ENCODE peak calls at places on chromosomes 12 and 14, in six cellular contexts. G, T, X, V, S and E are unnamed samples.

GRCh38 chr12:27333311-27334009 is 824 bp downstream of the BMAL2 start:
- DNase-seq in G (no peak), T (no peak), X (peak; percentile 18), V (no peak), S (peak; percentile 4), E (no peak)

GRCh38 chr14:93320489-93320888 is 12.3 kb downstream of the BTBD7 start:
- DNase-seq in G (no peak), T (no peak), X (no peak), V (no peak), S (no peak), E (no peak)

GRCh38 chr12:203462-204260 is 10.3 kb downstream of the SLC6A12 start:
- DNase-seq in G (peak; percentile 55), T (no peak), X (no peak), V (no peak), S (no peak), E (no peak)

GRCh38 chr12:101441835-101442234 is 33.3 kb upstream of the SPIC start:
- DNase-seq in G (no peak), T (no peak), X (no peak), V (no peak), S (no peak), E (no peak)

GRCh38 chr12:13891902-13892301 is 89.5 kb downstream of the GRIN2B start:
- DNase-seq in G (no peak), T (no peak), X (no peak), V (no peak), S (no peak), E (no peak)

GRCh38 chr12:62533755-62534107 is 67.1 kb downstream of the MON2 start:
- DNase-seq in G (no peak), T (no peak), X (no peak), V (no peak), S (no peak), E (no peak)

GRCh38 chr12:100268835-100269564 is 2.0 kb downstream of the SCYL2 start:
- DNase-seq in G (no peak), T (no peak), X (no peak), V (no peak), S (no peak), E (no peak)

GRCh38 chr14:45610303-45610702 is 357.3 kb upstream of the MIS18BP1 start:
- DNase-seq in G (no peak), T (no peak), X (no peak), V (no peak), S (no peak), E (no peak)

GRCh38 chr12:32039341-32039740 is 67.3 kb upstream of the BICD1 start:
- DNase-seq in G (peak; percentile 84), T (no peak), X (no peak), V (no peak), S (no peak), E (no peak)

GRCh38 chr12:508795-509194 is 49.1 kb downstream of the B4GALNT3 start:
- DNase-seq in G (no peak), T (peak; percentile 91), X (no peak), V (no peak), S (no peak), E (no peak)

GRCh38 chr14:103549361-103550311 is 12.8 kb downstream of the BAG5 start:
- DNase-seq in G (no peak), T (no peak), X (no peak), V (no peak), S (no peak), E (peak; percentile 70)

GRCh38 chr14:64673748-64674147 is 30.5 kb upstream of the PLEKHG3 start:
- DNase-seq in G (no peak), T (no peak), X (no peak), V (no peak), S (peak; percentile 23), E (no peak)

GRCh38 chr14:104688755-104689619 is at the start of gene INF2:
- DNase-seq in G (peak; percentile 55), T (peak; percentile 72), X (peak; percentile 61), V (no peak), S (peak; percentile 32), E (no peak)

GRCh38 chr14:99579903-99580570 is 24.0 kb downstream of the CCDC85C start:
- DNase-seq in G (no peak), T (peak; percentile 17), X (no peak), V (no peak), S (no peak), E (peak; percentile 100)

GRCh38 chr14:85934123-85934885 is 404.4 kb downstream of the FLRT2 start:
- DNase-seq in G (peak; percentile 7), T (peak; percentile 61), X (peak; percentile 21), V (no peak), S (peak; percentile 41), E (no peak)

DNA sequence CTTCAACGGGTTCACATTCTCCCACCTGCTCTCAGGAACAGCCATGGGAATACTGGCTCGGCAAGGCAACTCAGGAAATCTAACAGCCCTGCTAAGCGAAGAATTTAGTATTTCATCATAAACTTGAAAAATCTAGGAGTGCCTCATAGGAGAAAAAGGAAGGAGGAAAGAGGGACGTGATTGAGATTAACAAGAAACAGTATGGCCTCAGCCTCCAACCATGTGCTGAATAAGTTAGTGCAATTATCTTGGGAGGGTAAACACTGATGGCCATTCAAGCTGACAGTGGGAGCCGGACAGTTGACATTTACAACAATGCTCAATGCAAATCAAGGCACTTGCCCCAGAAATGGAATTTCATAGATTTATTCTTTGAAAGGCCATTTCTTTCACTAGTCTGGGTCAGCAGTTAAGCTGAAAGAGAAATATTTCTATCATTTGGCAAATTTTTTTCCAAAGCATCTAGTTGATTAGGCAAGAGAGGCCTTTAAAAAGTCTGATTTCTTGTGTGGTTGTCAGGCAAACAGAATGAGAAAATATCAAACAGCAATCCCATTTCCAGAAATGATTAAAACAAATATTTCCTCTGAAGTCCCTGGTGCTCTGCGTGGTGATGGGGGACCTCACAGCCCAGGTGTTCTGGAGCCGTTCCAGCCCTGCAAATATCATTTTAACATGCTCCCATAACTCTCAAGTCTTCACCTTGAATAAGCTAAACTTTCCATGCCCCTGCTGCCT is 121.7 kb downstream of the PHLDA1 start:
- DNase-seq in G (no peak), T (no peak), X (no peak), V (no peak), S (no peak), E (no peak)
- H3K27ac ChIP-seq in G (no peak overlapping the region), T (no peak overlapping the region), X (no peak overlapping the region), V (no peak overlapping the region), S (no peak overlapping the region), E (no peak overlapping the region)

DNA sequence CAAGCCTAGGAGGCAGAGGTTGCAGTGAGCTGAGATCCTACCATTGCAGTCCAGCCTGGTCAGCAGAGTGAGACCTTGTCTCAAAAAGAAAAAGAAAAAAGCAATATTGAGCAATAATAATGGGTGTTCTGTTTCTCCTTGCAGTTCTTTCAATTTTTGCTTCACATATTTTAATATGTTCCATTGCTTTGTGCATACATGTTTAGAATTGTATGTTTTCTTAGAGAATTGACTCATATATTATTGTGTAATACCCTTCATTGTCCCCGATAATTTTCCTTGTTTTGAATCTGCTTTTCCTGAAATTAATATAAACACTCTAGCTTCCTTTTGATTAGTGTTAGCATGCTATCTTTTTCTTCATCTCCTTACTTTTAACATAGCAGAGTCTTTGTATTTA is 138.4 kb upstream of the NPAS3 start:
- DNase-seq in G (no peak), T (no peak), X (no peak), V (no peak), S (no peak), E (no peak)
- H3K9me3 ChIP-seq in G (no peaks in the 10 kb centered on the region), T (peaks cover 10% of the 10 kb centered on the region), X (peaks cover 8% of the 10 kb centered on the region), V (no peaks in the 10 kb centered on the region), S (no peaks in the 10 kb centered on the region), E (no peaks in the 10 kb centered on the region)

DNA sequence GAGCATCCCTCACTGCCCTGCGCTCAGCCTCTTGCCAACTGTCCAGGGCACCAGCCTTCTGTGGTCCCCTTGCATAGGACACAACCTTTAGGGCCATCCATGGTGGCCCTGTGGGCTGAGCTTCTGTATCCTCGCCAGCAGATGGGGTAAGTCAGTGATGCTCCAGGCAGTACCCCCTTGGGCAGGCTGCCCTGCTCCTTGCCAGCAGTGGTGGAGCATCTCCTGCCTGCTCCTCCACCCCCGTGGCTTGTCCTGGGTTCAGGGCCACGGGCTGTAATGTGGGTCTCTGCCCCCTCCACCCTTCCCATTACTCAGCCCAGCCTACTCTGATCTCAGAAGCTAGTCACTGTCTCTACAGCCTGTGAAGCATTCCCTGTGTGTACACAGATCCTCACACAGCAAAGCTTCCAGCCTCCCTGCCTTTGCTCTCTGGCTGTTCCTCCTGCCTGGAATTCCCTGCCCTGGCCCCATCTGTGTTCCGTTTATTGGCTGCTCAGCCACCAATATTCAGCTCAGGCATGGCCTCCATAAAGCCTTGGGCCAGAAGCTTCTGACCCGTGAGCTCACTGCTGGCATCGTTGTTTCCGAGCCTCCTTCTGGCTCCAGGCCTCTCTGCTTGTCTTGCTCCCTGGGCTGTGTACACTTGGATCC is 177.2 kb upstream of the PRMT8 start:
- DNase-seq in G (no peak), T (peak; percentile 40), X (no peak), V (no peak), S (no peak), E (no peak)
- H3K27ac ChIP-seq in G (no peak overlapping the region), T (no peak overlapping the region), X (no peak overlapping the region), V (no peak overlapping the region), S (no peak overlapping the region), E (no peak overlapping the region)

DNA sequence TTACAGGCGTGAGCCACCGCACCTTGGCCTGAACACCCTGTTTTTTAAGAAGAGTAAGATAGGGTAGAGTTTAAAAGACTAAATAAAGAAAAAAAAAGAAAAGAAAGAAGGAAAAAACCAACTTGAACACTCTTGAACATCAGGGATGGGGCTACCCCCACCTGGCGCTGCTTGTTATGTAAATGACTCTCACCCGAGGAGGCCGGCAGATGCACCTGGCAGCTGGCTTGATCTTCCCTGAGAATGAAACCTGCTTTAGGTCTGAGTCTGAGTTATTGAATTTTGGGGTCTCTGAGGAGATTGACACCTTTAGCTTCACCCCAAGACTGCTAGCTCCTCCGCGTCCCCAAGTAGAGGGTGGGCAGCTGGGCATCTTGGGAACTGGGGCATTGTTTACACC is 15.5 kb upstream of the MEG3 start:
- DNase-seq in G (no peak), T (no peak), X (no peak), V (no peak), S (no peak), E (no peak)
- H3K9me3 ChIP-seq in G (no peaks in the 10 kb centered on the region), T (no peaks in the 10 kb centered on the region), X (no peaks in the 10 kb centered on the region), V (peaks cover 12% of the 10 kb centered on the region), S (no peaks in the 10 kb centered on the region), E (peaks cover 13% of the 10 kb centered on the region)

GRCh38 chr12:6229823-6230222 is 29.6 kb downstream of the CD9 start:
- DNase-seq in G (peak; percentile 37), T (no peak), X (peak; percentile 92), V (no peak), S (no peak), E (no peak)
- H3K27ac ChIP-seq in G (peak overlapping the region; percentile 52), T (no peak overlapping the region), X (peak overlapping the region; percentile 84), V (no peak overlapping the region), S (no peak overlapping the region), E (peak overlapping the region; percentile 82)

GRCh38 chr14:60648169-60648933 is 926 bp downstream of the SIX1 start:
- DNase-seq in G (no peak), T (no peak), X (no peak), V (no peak), S (no peak), E (peak; percentile 67)
- H3K9me3 ChIP-seq in G (no peaks in the 10 kb centered on the region), T (no peaks in the 10 kb centered on the region), X (no peaks in the 10 kb centered on the region), V (no peaks in the 10 kb centered on the region), S (no peaks in the 10 kb centered on the region), E (no peaks in the 10 kb centered on the region)